ENCODE peak calls at places on chromosomes 1 and 21, in four cellular contexts. O, X, W and D are unnamed samples.

GRCh38 chr1:14929547-14930223 is 223.9 kb upstream of the TMEM51 start:
- DNase-seq in O (peak; percentile 58), X (no peak), W (no peak), D (peak; percentile 55)

GRCh38 chr1:4655674-4656532 is 1.5 kb downstream of the AJAP1 start:
- DNase-seq in O (peak; percentile 5), X (peak; percentile 46), W (peak; percentile 89), D (peak; percentile 43)

GRCh38 chr1:150877220-150877516 is 769 bp upstream of the ARNT start:
- DNase-seq in O (no peak), X (no peak), W (peak; percentile 15), D (no peak)

GRCh38 chr1:204505674-204506073 is 10.5 kb upstream of the MDM4 start:
- DNase-seq in O (no peak), X (no peak), W (no peak), D (no peak)

GRCh38 chr1:23522244-23523013 is 8.6 kb downstream of the E2F2 start:
- DNase-seq in O (no peak), X (no peak), W (no peak), D (peak; percentile 44)

GRCh38 chr1:237891979-237892378 is 1.3 kb upstream of the ZP4 start:
- DNase-seq in O (no peak), X (no peak), W (no peak), D (peak; percentile 20)

GRCh38 chr1:84769636-84770035 is 79.4 kb upstream of the SSX2IP start:
- DNase-seq in O (no peak), X (no peak), W (no peak), D (no peak)

GRCh38 chr1:148372731-148373130 is 110.4 kb downstream of the PPIAL4G start:
- DNase-seq in O (no peak), X (no peak), W (no peak), D (peak; percentile 70)

GRCh38 chr1:6519935-6520621 is 28.6 kb upstream of the PLEKHG5 start:
- DNase-seq in O (peak; percentile 51), X (no peak), W (peak; percentile 91), D (peak; percentile 61)

GRCh38 chr1:14706656-14707055 is 108.2 kb downstream of the KAZN start:
- DNase-seq in O (no peak), X (no peak), W (no peak), D (no peak)

GRCh38 chr1:205534444-205534985 is 30.0 kb downstream of the CDK18 start:
- DNase-seq in O (no peak), X (no peak), W (no peak), D (no peak)

GRCh38 chr1:224080082-224080774 is 33.7 kb upstream of the FBXO28 start:
- DNase-seq in O (no peak), X (no peak), W (no peak), D (peak; percentile 51)

GRCh38 chr1:203268901-203269653 is 36.2 kb upstream of the BTG2 start:
- DNase-seq in O (no peak), X (peak; percentile 40), W (peak; percentile 87), D (peak; percentile 75)

GRCh38 chr1:238205045-238205662 is 314.4 kb upstream of the ZP4 start:
- DNase-seq in O (no peak), X (no peak), W (no peak), D (no peak)

GRCh38 chr1:20587639-20588017 is 1.3 kb upstream of the CDA start:
- DNase-seq in O (no peak), X (no peak), W (no peak), D (peak; percentile 87)

GRCh38 chr1:20584890-20585289 is 4.0 kb upstream of the CDA start:
- DNase-seq in O (no peak), X (no peak), W (no peak), D (peak; percentile 37)

GRCh38 chr1:20588634-20589225 is at the start of gene CDA:
- DNase-seq in O (no peak), X (no peak), W (no peak), D (no peak)

GRCh38 chr1:20589331-20590312 is 725 bp downstream of the CDA start:
- DNase-seq in O (no peak), X (no peak), W (peak; percentile 21), D (peak; percentile 92)

DNA sequence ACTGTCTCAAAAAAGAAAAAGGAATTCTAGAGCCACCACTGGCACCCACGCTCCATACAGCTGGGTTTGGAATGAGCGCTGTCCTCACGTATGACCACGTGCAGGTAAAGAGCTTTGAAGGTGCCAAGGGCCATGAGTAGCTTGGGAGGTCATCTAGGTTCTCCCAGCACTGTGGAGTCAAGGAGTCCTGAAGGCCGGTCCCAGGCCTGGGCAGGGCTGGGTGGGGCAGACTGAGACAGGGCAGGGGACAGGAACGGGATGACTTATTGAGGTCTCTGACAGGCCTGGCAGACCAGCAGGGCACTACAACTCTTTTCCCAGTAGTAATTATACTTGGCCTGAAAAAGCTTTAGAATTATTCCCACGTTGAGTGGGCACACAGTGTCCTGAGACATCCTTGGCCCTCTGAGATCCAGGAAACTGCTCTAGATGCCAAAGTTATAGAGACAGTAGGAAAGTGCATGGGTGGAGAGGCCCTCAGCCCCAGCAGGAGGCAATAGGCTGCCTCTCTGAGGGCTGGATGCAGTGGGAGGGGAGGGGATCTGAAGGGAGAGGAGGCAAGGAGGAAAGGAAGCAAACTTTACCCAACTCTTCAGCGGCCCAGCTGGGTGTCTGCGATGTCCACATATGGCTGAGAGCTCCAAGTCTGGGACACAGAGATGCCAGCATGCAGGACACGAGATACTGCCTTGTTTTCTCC is 1.8 kb upstream of the CDA start:
- DNase-seq in O (no peak), X (no peak), W (no peak), D (peak; percentile 33)
- TF ChIP-seq CTCF in O (no peak), X (no peak), W (no peak), D (peak; percentile 23)

GRCh38 chr1:42463906-42464305 is 820 bp downstream of the CCDC30 start:
- DNase-seq in O (no peak), X (no peak), W (no peak), D (no peak)
- H3K4me3 ChIP-seq in O (peak overlapping the region; percentile 58), X (peak overlapping the region; percentile 58), W (peak overlapping the region; percentile 77), D (peak overlapping the region; percentile 76)

GRCh38 chr1:10903421-10903820 is 107.0 kb upstream of the CASZ1 start:
- DNase-seq in O (no peak), X (no peak), W (no peak), D (no peak)
- TF ChIP-seq CTCF in O (no peak), X (no peak), W (no peak), D (no peak)

DNA sequence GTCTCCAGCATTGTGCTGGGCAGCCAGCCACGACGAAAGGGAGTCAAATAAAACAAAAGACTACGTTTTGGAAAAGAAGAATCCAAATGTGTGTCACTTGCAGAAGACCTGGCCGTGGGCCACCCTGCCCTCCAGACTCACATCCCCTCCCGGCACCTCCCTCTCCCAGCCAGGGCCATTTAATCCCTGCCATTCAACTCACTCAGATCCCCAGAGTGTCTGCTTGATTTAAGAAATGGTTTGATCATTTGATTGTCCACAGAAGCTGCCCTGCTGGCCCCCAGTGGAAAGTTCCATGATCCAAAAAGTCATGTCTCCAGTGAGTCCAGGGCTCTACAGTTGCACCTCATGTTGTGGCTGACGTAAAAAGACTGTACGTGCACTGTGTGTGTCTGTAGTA is 2.3 kb upstream of the KRTAP10-11 start:
- DNase-seq in O (no peak), X (no peak), W (no peak), D (no peak)
- H3K4me3 ChIP-seq in O (no peak overlapping the region), X (no peak overlapping the region), W (no peak overlapping the region), D (no peak overlapping the region)

GRCh38 chr1:113219377-113219776 is 146.4 kb downstream of the LRIG2 start:
- DNase-seq in O (no peak), X (no peak), W (peak; percentile 35), D (no peak)
- TF ChIP-seq CTCF in O (peak; percentile 31), X (no peak), W (peak; percentile 48), D (peak; percentile 32)

DNA sequence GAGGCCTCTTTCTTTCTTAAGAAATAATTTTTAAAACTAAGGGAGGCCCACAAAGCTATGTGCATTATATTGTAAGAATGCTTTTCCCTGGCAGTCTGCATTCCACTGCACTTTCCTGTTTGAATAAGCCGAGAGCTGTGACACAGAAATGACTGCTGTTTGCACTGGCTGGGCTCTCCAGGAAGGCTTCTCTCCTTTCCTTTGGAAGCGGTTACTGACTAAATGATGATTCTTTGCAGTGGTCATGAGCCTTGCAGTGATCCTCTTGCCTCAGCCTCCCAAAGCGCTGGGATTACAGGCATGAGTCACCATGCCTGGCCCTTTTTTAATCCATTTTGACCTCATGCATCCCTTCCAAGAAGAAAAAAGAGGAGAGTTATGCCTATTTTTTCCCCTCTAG is 336.9 kb upstream of the CAMK1G start:
- DNase-seq in O (no peak), X (no peak), W (no peak), D (peak; percentile 43)
- H3K4me3 ChIP-seq in O (no peak overlapping the region), X (no peak overlapping the region), W (no peak overlapping the region), D (no peak overlapping the region)

DNA sequence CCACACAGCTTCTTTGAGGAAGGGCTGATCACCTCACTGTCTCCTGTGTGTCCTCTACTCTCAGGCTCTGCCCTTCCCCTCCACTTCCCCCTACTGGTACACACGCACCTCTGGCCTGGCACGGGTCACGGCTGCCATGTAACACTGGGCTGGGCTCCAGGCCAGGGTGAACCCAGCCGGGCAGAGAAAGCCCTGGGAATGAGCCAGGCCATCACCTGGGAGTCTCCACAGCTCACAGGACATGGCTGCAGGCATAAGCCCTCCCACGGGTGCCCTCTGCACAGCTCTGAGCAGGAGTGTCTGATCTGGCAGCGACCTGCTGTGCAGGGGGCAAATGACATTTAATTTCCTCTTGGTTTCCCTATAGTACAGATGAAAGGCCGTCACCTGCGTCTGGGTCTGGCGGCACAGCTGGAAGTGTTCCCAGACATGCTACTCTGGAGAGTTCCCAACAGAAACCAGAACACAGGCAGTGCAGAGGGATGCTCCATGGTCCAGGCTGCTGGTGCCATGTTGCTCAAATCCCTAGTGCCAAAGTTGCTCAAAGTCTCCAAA is 61.2 kb downstream of the ERI3 start:
- DNase-seq in O (no peak), X (peak; percentile 92), W (no peak), D (no peak)
- TF ChIP-seq CTCF in O (no peak), X (peak; percentile 6), W (no peak), D (no peak)